ENCODE peak calls at places on chromosomes 4 and X, in four cellular contexts. One of them, this sample, is unnamed. For H3K9me3 and H3K4me1, the result is how much of the 10 kb centered on the place peaks cover.

GRCh38 chr4:3374011-3374645 is 67.6 kb upstream of the HGFAC start:
- DNase-seq in psoas muscle: no peak
- DNase-seq in heart right ventricle: no peak
- DNase-seq in OCI-LY7: no peak
- DNase-seq in this sample: no peak

GRCh38 chrX:81377329-81377728 is 175.4 kb downstream of the SH3BGRL start:
- DNase-seq in psoas muscle: no peak
- DNase-seq in heart right ventricle: no peak
- DNase-seq in OCI-LY7: peak
- DNase-seq in this sample: no peak

GRCh38 chr4:48290146-48290772 is 20.6 kb upstream of the TEC start:
- DNase-seq in psoas muscle: no peak
- DNase-seq in heart right ventricle: no peak
- DNase-seq in OCI-LY7: peak
- DNase-seq in this sample: no peak

GRCh38 chrX:25069209-25069608 is 53.4 kb upstream of the ARX start:
- DNase-seq in psoas muscle: no peak
- DNase-seq in heart right ventricle: no peak
- DNase-seq in OCI-LY7: no peak
- DNase-seq in this sample: no peak

GRCh38 chrX:29308726-29309125 is 721.5 kb downstream of the IL1RAPL1 start:
- DNase-seq in psoas muscle: no peak
- DNase-seq in heart right ventricle: no peak
- DNase-seq in OCI-LY7: no peak
- DNase-seq in this sample: no peak

GRCh38 chrX:40514376-40514775 is 66.4 kb upstream of the ATP6AP2 start:
- DNase-seq in psoas muscle: no peak
- DNase-seq in heart right ventricle: no peak
- DNase-seq in OCI-LY7: no peak
- DNase-seq in this sample: no peak

GRCh38 chr4:156948738-156949137 is 22.9 kb downstream of the PDGFC start:
- DNase-seq in psoas muscle: no peak
- DNase-seq in heart right ventricle: no peak
- DNase-seq in OCI-LY7: no peak
- DNase-seq in this sample: no peak

GRCh38 chr4:188092824-188093223 is 16.6 kb downstream of the TRIML2 start:
- DNase-seq in psoas muscle: no peak
- DNase-seq in heart right ventricle: no peak
- DNase-seq in OCI-LY7: no peak
- DNase-seq in this sample: no peak

GRCh38 chr4:84878090-84878489 is 88.4 kb downstream of the WDFY3 start:
- DNase-seq in psoas muscle: no peak
- DNase-seq in heart right ventricle: no peak
- DNase-seq in OCI-LY7: no peak
- DNase-seq in this sample: no peak

GRCh38 chr4:1177274-1178141 is 5.1 kb upstream of the SPON2 start:
- DNase-seq in psoas muscle: no peak
- DNase-seq in heart right ventricle: peak
- DNase-seq in OCI-LY7: no peak
- DNase-seq in this sample: no peak

GRCh38 chr4:142713282-142714030 is 132.6 kb downstream of the INPP4B start:
- DNase-seq in psoas muscle: no peak
- DNase-seq in heart right ventricle: no peak
- DNase-seq in OCI-LY7: no peak
- DNase-seq in this sample: no peak

GRCh38 chr4:2714071-2714770 is 41.9 kb downstream of the TNIP2 start:
- DNase-seq in psoas muscle: no peak
- DNase-seq in heart right ventricle: peak
- DNase-seq in OCI-LY7: no peak
- DNase-seq in this sample: no peak

GRCh38 chrX:39896951-39897740 is 200.6 kb downstream of the BCOR start:
- DNase-seq in psoas muscle: no peak
- DNase-seq in heart right ventricle: peak
- DNase-seq in OCI-LY7: no peak
- DNase-seq in this sample: no peak

GRCh38 chr4:68378226-68378625 is 28.3 kb upstream of the YTHDC1 start:
- DNase-seq in psoas muscle: no peak
- DNase-seq in heart right ventricle: no peak
- DNase-seq in OCI-LY7: no peak
- DNase-seq in this sample: no peak

GRCh38 chrX:81729269-81729777 is 527.4 kb downstream of the SH3BGRL start:
- DNase-seq in psoas muscle: no peak
- DNase-seq in heart right ventricle: no peak
- DNase-seq in OCI-LY7: no peak
- DNase-seq in this sample: no peak

GRCh38 chr4:5114911-5115310 is 63.6 kb downstream of the STK32B start:
- DNase-seq in psoas muscle: no peak
- DNase-seq in heart right ventricle: no peak
- DNase-seq in OCI-LY7: no peak
- DNase-seq in this sample: no peak

GRCh38 chr4:171288816-171289432 is 524.3 kb upstream of the GALNTL6 start:
- DNase-seq in psoas muscle: no peak
- DNase-seq in heart right ventricle: no peak
- DNase-seq in OCI-LY7: no peak
- DNase-seq in this sample: no peak

GRCh38 chr4:153198739-153199138 is 5.5 kb upstream of the TRIM2 start:
- DNase-seq in psoas muscle: no peak
- DNase-seq in heart right ventricle: no peak
- DNase-seq in OCI-LY7: no peak
- DNase-seq in this sample: no peak

GRCh38 chr4:164320847-164321246 is 433.1 kb upstream of the SMIM31 start:
- DNase-seq in psoas muscle: no peak
- DNase-seq in heart right ventricle: no peak
- DNase-seq in OCI-LY7: no peak
- DNase-seq in this sample: no peak
- TF ChIP-seq CTCF in psoas muscle: no peak
- TF ChIP-seq CTCF in heart right ventricle: no peak
- TF ChIP-seq CTCF in OCI-LY7: peak
- TF ChIP-seq CTCF in this sample: no peak

GRCh38 chr4:41432889-41433288 is 105.1 kb upstream of the LIMCH1 start:
- DNase-seq in psoas muscle: no peak
- DNase-seq in heart right ventricle: no peak
- DNase-seq in OCI-LY7: no peak
- DNase-seq in this sample: no peak
- H3K9me3 ChIP-seq in psoas muscle: under half
- H3K9me3 ChIP-seq in heart right ventricle: under half
- H3K9me3 ChIP-seq in OCI-LY7: under half
- H3K9me3 ChIP-seq in this sample: under half

DNA sequence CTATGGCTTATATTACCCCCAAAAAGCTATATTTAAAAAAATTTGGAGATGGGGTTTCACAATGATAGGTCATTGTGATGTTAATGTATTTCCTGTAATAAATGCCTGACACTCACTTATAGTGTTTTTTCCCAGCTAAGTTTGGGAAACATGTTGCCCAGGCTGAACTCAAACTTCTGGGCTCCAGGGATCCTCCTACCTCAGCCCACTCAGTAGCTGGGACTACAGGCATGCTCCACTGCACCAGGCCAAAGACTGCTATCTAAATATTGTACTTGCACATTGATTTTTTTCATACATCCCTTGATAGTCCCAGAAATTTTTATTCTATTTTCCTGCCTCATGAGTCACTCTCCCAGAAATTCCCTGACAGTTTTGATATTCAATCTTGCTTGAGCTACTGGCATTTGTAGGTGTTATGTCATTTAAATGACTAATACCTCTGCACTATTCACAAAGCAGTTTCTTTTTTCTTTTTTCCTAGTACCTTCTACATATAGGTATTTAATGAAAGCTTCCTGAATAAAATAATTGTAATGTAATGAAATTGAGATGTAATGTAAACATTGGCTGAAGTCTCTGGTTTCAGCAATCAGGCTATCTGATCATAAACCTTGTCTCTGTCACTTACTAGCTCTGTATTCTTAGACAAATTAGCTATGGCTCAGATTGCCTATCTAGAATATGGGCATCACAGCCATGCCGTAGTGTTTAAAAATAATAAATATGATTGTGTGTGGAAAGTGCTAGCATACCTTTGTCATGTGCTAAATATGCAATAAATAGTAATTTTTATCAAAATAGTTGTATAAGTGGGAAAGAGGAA is 1973.0 kb upstream of the AGA start:
- DNase-seq in psoas muscle: no peak
- DNase-seq in heart right ventricle: no peak
- DNase-seq in OCI-LY7: no peak
- DNase-seq in this sample: no peak
- H3K4me1 ChIP-seq in psoas muscle: under half
- H3K4me1 ChIP-seq in heart right ventricle: under half
- H3K4me1 ChIP-seq in OCI-LY7: under half
- H3K4me1 ChIP-seq in this sample: under half

GRCh38 chr4:136637071-136637777 is 895.1 kb downstream of the PCDH18 start:
- DNase-seq in psoas muscle: no peak
- DNase-seq in heart right ventricle: no peak
- DNase-seq in OCI-LY7: peak
- DNase-seq in this sample: no peak
- TF ChIP-seq CTCF in psoas muscle: no peak
- TF ChIP-seq CTCF in heart right ventricle: no peak
- TF ChIP-seq CTCF in OCI-LY7: peak
- TF ChIP-seq CTCF in this sample: no peak

GRCh38 chr4:30630431-30630830 is 89.7 kb upstream of the PCDH7 start:
- DNase-seq in psoas muscle: no peak
- DNase-seq in heart right ventricle: no peak
- DNase-seq in OCI-LY7: no peak
- DNase-seq in this sample: no peak
- H3K9me3 ChIP-seq in psoas muscle: under half
- H3K9me3 ChIP-seq in heart right ventricle: under half
- H3K9me3 ChIP-seq in OCI-LY7: under half
- H3K9me3 ChIP-seq in this sample: under half

GRCh38 chr4:106691749-106692148 is 323.2 kb upstream of the GIMD1 start:
- DNase-seq in psoas muscle: no peak
- DNase-seq in heart right ventricle: no peak
- DNase-seq in OCI-LY7: no peak
- DNase-seq in this sample: no peak
- H3K4me1 ChIP-seq in psoas muscle: under half
- H3K4me1 ChIP-seq in heart right ventricle: under half
- H3K4me1 ChIP-seq in OCI-LY7: under half
- H3K4me1 ChIP-seq in this sample: under half

GRCh38 chrX:125132274-125132673 is 187.4 kb upstream of the TEX13C start:
- DNase-seq in psoas muscle: no peak
- DNase-seq in heart right ventricle: no peak
- DNase-seq in OCI-LY7: peak
- DNase-seq in this sample: no peak
- TF ChIP-seq CTCF in psoas muscle: no peak
- TF ChIP-seq CTCF in heart right ventricle: no peak
- TF ChIP-seq CTCF in OCI-LY7: peak
- TF ChIP-seq CTCF in this sample: no peak

DNA sequence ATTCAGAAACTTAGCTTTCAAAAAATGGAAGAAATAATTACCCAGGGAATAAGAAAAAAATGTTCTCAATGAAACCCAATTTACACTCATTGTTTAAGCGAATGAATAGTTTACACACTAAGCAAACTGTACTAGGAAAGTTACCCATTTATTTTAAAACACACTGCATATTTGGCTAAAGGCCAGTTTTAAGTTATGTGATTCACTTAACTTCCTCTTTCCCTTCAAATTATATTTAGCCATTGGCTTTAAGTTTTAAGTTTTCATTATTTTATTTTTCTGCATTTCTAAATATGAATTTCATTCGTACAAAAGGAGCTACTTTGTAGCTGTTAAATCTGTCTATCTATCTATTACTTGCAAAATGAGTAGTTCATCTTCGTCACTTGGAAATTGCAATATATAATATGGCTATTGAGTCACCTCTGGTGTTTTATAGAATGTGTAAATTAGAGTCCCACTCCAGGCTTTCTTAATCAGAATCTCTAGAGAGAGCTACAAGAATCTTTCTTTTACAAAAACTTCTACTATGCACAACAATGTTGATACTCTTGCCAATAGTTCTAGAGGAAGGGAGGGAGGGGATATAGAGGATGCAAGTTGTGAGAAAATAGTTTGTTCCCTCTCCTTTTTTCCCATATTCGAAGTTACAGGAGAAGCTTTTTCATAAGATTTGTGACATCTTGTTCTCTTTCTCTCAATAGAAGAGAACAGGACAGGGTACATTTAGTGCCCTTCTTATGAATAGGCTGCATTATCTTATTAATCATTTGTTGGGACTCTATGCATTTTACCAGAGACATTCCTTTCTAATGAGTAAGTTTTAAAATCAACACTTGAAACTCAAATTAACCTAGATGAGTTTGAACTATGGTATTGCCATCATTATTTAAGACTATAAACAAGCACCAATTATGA is 41.8 kb downstream of the SULT1B1 start:
- DNase-seq in psoas muscle: no peak
- DNase-seq in heart right ventricle: no peak
- DNase-seq in OCI-LY7: no peak
- DNase-seq in this sample: no peak
- H3K9me3 ChIP-seq in psoas muscle: under half
- H3K9me3 ChIP-seq in heart right ventricle: under half
- H3K9me3 ChIP-seq in OCI-LY7: under half
- H3K9me3 ChIP-seq in this sample: under half

GRCh38 chr4:53362093-53362492 is 3.8 kb downstream of the SCFD2 start:
- DNase-seq in psoas muscle: no peak
- DNase-seq in heart right ventricle: no peak
- DNase-seq in OCI-LY7: no peak
- DNase-seq in this sample: no peak

GRCh38 chr4:53365121-53365485 is 758 bp downstream of the SCFD2 start:
- DNase-seq in psoas muscle: no peak
- DNase-seq in heart right ventricle: no peak
- DNase-seq in OCI-LY7: peak
- DNase-seq in this sample: no peak

GRCh38 chr4:53364624-53365023 is 1.2 kb downstream of the SCFD2 start:
- DNase-seq in psoas muscle: no peak
- DNase-seq in heart right ventricle: no peak
- DNase-seq in OCI-LY7: no peak
- DNase-seq in this sample: no peak

GRCh38 chr4:53365486-53366300 is at the start of gene SCFD2:
- DNase-seq in psoas muscle: peak
- DNase-seq in heart right ventricle: peak
- DNase-seq in OCI-LY7: peak
- DNase-seq in this sample: peak

DNA sequence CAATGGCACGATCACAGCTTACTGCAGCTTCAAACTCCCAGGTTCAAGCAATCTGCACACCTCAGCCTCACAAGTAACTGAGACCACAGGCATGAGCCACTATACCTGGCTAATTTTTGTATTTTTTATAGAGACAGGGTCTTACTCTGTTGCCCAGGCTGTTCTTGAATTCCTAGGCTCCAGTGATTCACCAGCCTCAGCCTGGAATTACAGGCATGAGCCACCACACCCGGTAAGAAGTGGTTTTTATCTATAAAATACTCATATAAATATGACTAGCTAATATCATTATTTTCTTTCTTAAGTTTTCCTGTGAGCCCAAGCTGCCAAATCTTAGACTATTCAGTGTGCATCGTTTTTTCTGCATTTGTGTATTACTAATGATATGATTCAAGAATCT is 4.4 kb downstream of the SCFD2 start:
- DNase-seq in psoas muscle: no peak
- DNase-seq in heart right ventricle: no peak
- DNase-seq in OCI-LY7: no peak
- DNase-seq in this sample: no peak
- H3K4me1 ChIP-seq in psoas muscle: under half
- H3K4me1 ChIP-seq in heart right ventricle: under half
- H3K4me1 ChIP-seq in OCI-LY7: under half
- H3K4me1 ChIP-seq in this sample: under half

This sample was measured in thoracic aorta.